ENCODE peak calls at places on chromosomes 6 and 20, in eight cellular contexts. L is foreskin fibroblast, U is heart left ventricle, B is fibroblast of mammary gland, Y is GM23338, S is fibroblast of lung, W is spleen, E is upper lobe of right lung. O is an unnamed sample.

GRCh38 chr20:36881331-36881730 is 5.4 kb downstream of the TLDC2 start:
- DNase-seq in L (no peak), U (no peak), B (no peak), Y (no peak), S (no peak), W (peak), E (no peak), O (no peak)

GRCh38 chr6:135438907-135439535 is 58.5 kb downstream of the AHI1 start:
- DNase-seq in L (no peak), U (no peak), B (peak), Y (peak), S (peak), W (no peak), E (no peak), O (peak)

GRCh38 chr6:35485402-35485877 is 11.4 kb downstream of the TEAD3 start:
- DNase-seq in L (no peak), U (no peak), B (no peak), Y (peak), S (peak), W (no peak), E (peak), O (peak)

GRCh38 chr6:7671581-7671980 is 54.3 kb upstream of the BMP6 start:
- DNase-seq in L (peak), U (no peak), B (peak), Y (no peak), S (peak), W (no peak), E (no peak), O (peak)

GRCh38 chr6:28693751-28694443 is 168.2 kb downstream of the GPX5 start:
- DNase-seq in L (no peak), U (no peak), B (no peak), Y (peak), S (no peak), W (no peak), E (no peak), O (no peak)

GRCh38 chr6:84768442-84769174 is 4.2 kb upstream of the TBX18 start:
- DNase-seq in L (peak), U (no peak), B (no peak), Y (peak), S (no peak), W (no peak), E (no peak), O (no peak)

GRCh38 chr6:28606424-28607391 is 81.0 kb downstream of the GPX5 start:
- DNase-seq in L (peak), U (no peak), B (peak), Y (peak), S (peak), W (no peak), E (no peak), O (peak)

GRCh38 chr6:1597924-1598323 is 11.8 kb upstream of the FOXC1 start:
- DNase-seq in L (no peak), U (no peak), B (peak), Y (no peak), S (no peak), W (peak), E (no peak), O (peak)

GRCh38 chr20:25308671-25309394 is 60.9 kb downstream of the PYGB start:
- DNase-seq in L (peak), U (no peak), B (peak), Y (no peak), S (peak), W (peak), E (peak), O (no peak)

GRCh38 chr6:63897459-63897858 is 261.9 kb downstream of the PHF3 start:
- DNase-seq in L (peak), U (no peak), B (peak), Y (no peak), S (peak), W (no peak), E (no peak), O (peak)

GRCh38 chr20:45098096-45098773 is 2.7 kb downstream of the KCNS1 start:
- DNase-seq in L (no peak), U (no peak), B (peak), Y (peak), S (peak), W (no peak), E (no peak), O (no peak)

GRCh38 chr6:160330621-160331020 is 17.6 kb upstream of the SLC22A3 start:
- DNase-seq in L (no peak), U (no peak), B (peak), Y (no peak), S (no peak), W (no peak), E (no peak), O (no peak)

GRCh38 chr6:128997880-128998279 is 114.9 kb downstream of the LAMA2 start:
- DNase-seq in L (no peak), U (no peak), B (no peak), Y (no peak), S (no peak), W (no peak), E (no peak), O (no peak)

GRCh38 chr6:169724554-169725269 is 412 bp upstream of the PHF10 start:
- DNase-seq in L (no peak), U (peak), B (no peak), Y (peak), S (peak), W (peak), E (peak), O (peak)

GRCh38 chr6:21826031-21826430 is 232.5 kb downstream of the SOX4 start:
- DNase-seq in L (no peak), U (no peak), B (no peak), Y (peak), S (peak), W (no peak), E (no peak), O (no peak)

GRCh38 chr6:116467096-116467495 is 5.9 kb downstream of the CALHM6 start:
- DNase-seq in L (no peak), U (no peak), B (peak), Y (no peak), S (peak), W (no peak), E (no peak), O (peak)

GRCh38 chr6:19851273-19852089 is 14.3 kb downstream of the ID4 start:
- DNase-seq in L (peak), U (peak), B (peak), Y (peak), S (peak), W (no peak), E (no peak), O (peak)

GRCh38 chr20:3045816-3046676 is at the start of gene MRPS26:
- DNase-seq in L (peak), U (peak), B (peak), Y (peak), S (peak), W (peak), E (peak), O (peak)

GRCh38 chr6:132919028-132919427 is 104.7 kb downstream of the RPS12 start:
- DNase-seq in L (peak), U (no peak), B (peak), Y (peak), S (peak), W (no peak), E (no peak), O (no peak)

GRCh38 chr20:5033566-5033965 is 32.3 kb upstream of the SLC23A2 start:
- DNase-seq in L (no peak), U (no peak), B (no peak), Y (no peak), S (peak), W (no peak), E (no peak), O (peak)

GRCh38 chr6:85354761-85355618 is 94.9 kb upstream of the NT5E start:
- DNase-seq in L (peak), U (peak), B (peak), Y (peak), S (peak), W (peak), E (peak), O (peak)

GRCh38 chr6:45472383-45472782 is 94.6 kb upstream of the SUPT3H start:
- DNase-seq in L (peak), U (peak), B (peak), Y (no peak), S (peak), W (no peak), E (no peak), O (peak)

GRCh38 chr6:52557389-52558265 is 19.2 kb downstream of the TRAM2 start:
- DNase-seq in L (no peak), U (no peak), B (no peak), Y (peak), S (peak), W (no peak), E (no peak), O (peak)

GRCh38 chr20:48619126-48620101 is 208.4 kb downstream of the PREX1 start:
- DNase-seq in L (no peak), U (no peak), B (no peak), Y (no peak), S (no peak), W (peak), E (peak), O (no peak)

GRCh38 chr6:38755874-38756273 is 40.8 kb downstream of the DNAH8 start:
- DNase-seq in L (no peak), U (no peak), B (no peak), Y (no peak), S (no peak), W (no peak), E (no peak), O (no peak)

GRCh38 chr20:44745560-44746366 is at the start of gene KCNK15:
- DNase-seq in L (peak), U (peak), B (no peak), Y (peak), S (peak), W (no peak), E (peak), O (no peak)

GRCh38 chr6:78623567-78623966 is 243.8 kb upstream of the IRAK1BP1 start:
- DNase-seq in L (no peak), U (no peak), B (no peak), Y (no peak), S (peak), W (no peak), E (no peak), O (no peak)

GRCh38 chr20:62739067-62739466 is 30.4 kb downstream of the NTSR1 start:
- DNase-seq in L (no peak), U (no peak), B (no peak), Y (no peak), S (no peak), W (peak), E (peak), O (no peak)

GRCh38 chr20:39985276-39985675 is 703.8 kb downstream of the MAFB start:
- DNase-seq in L (no peak), U (no peak), B (no peak), Y (no peak), S (no peak), W (no peak), E (no peak), O (no peak)

DNA sequence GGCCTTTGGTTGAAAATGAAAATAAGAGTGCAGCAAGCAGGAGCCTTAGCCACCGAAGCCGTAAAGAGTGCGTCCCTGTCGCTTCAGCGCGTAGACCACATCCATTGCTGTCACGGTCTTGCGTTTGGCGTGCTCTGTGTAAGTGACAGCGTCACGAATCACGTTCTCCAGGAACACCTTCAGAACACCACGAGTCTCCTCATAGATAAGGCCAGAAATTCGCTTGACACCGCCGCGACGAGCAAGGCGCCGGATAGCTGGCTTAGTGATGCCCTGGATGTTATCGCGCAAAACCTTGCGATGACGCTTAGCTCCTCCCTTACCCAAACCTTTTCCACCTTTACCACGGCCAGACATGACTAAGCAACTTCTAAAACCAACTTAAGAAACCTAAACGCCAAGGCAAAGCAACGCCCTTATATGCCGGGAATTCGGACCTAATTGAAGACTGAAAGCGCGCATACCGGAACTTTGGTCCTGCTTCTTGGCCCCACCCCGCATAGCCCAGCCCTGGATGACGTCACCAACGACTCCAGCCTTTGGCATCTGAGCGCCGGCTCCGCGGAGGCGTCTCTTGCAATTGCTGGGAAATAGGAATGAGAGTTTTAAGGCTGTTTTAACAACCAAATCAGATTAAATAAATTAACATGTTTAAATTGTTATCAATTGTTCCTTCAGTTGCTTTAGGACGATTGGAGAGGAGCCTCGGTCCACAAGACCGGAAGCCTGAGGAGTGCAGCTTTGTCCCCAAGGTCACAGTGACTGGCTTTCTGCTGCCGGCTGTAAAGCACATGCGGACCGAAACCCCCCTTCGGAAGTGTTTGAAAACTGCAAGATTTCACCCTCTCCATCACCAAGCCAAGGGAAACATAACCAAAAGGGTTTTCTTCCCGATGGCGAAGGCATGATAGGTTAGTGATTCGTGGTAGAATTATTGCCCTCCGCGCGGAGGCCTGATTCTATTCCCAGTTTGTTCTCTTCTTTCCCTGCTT is 79.6 kb upstream of the BTN3A2 start:
- DNase-seq in L (peak), U (peak), B (peak), Y (peak), S (peak), W (peak), E (peak), O (peak)
- TF ChIP-seq CTCF in L (no peak), U (no peak), B (no peak), Y (no peak), S (no peak), W (peak), E (no peak), O (no peak)

GRCh38 chr20:46195264-46196038 is 77.3 kb downstream of the CD40 start:
- DNase-seq in L (no peak), U (no peak), B (no peak), Y (no peak), S (no peak), W (no peak), E (no peak), O (no peak)

GRCh38 chr20:46200582-46201570 is 82.8 kb downstream of the CD40 start:
- DNase-seq in L (no peak), U (no peak), B (no peak), Y (peak), S (no peak), W (no peak), E (no peak), O (no peak)

GRCh38 chr20:46202758-46203509 is 84.8 kb downstream of the CD40 start:
- DNase-seq in L (no peak), U (no peak), B (peak), Y (no peak), S (no peak), W (no peak), E (no peak), O (peak)

GRCh38 chr20:46196990-46197389 is 78.9 kb downstream of the CD40 start:
- DNase-seq in L (no peak), U (no peak), B (no peak), Y (no peak), S (no peak), W (no peak), E (no peak), O (no peak)

GRCh38 chr20:46199198-46199597 is 81.1 kb downstream of the CD40 start:
- DNase-seq in L (no peak), U (no peak), B (no peak), Y (peak), S (no peak), W (no peak), E (no peak), O (no peak)
- H3K4me3 ChIP-seq in L (no peak), U (no peak), B (no peak), Y (peak), S (no peak), W (no peak), E (no peak), O (no peak)

DNA sequence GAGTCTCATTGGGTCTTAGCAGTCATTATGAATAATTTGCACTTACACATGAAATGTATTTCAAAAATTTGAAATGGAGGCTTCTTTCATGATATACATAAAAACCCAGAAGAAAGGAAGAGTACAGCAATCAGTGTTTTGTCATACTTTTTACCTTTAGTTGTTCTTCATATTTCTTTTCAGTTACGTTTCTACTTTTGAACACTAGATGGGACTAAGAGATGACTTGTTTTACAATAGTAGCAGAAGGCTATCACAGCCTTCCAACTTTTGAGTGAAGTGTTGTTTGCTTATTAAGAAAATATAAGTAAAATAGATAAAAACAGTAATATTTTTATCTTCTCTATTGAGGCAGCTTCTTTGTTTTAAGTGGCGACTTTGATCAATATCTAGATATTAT is 58.1 kb downstream of the L3MBTL3 start:
- DNase-seq in L (no peak), U (no peak), B (peak), Y (no peak), S (peak), W (no peak), E (no peak), O (peak)
- TF ChIP-seq CTCF in L (no peak), U (no peak), B (peak), Y (peak), S (no peak), W (no peak), E (no peak), O (peak)

GRCh38 chr20:41694796-41695195 is 76.6 kb upstream of the CHD6 start:
- DNase-seq in L (no peak), U (no peak), B (no peak), Y (no peak), S (no peak), W (no peak), E (no peak), O (no peak)
- H3K4me3 ChIP-seq in L (no peak), U (no peak), B (no peak), Y (peak), S (no peak), W (no peak), E (no peak), O (no peak)

GRCh38 chr6:161922631-161923119 is 648.8 kb upstream of the AGPAT4 start:
- DNase-seq in L (peak), U (peak), B (peak), Y (peak), S (peak), W (no peak), E (no peak), O (no peak)
- TF ChIP-seq CTCF in L (no peak), U (peak), B (peak), Y (peak), S (no peak), W (peak), E (peak), O (no peak)

DNA sequence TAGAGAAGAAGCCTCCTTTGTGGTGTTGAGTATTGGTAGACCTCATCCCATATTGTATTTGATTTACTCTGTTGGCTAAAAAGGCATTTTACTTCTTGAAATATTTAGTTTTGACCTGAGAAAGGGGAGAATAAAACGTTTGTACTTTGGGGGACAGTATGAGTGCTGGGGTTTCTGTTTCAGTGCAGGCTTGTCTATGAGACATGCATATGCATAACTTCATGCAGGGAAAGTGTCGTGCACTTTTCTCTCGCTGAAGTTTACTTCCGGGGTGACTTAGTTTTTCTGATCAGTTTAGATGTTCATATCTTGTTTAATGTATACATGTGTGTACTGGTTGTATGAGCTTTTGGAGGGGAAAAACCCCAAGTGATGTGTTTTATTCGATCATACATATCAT is 59.5 kb downstream of the UTRN start:
- DNase-seq in L (no peak), U (no peak), B (no peak), Y (no peak), S (no peak), W (no peak), E (no peak), O (no peak)
- H3K4me3 ChIP-seq in L (no peak), U (peak), B (no peak), Y (no peak), S (no peak), W (peak), E (peak), O (no peak)

DNA sequence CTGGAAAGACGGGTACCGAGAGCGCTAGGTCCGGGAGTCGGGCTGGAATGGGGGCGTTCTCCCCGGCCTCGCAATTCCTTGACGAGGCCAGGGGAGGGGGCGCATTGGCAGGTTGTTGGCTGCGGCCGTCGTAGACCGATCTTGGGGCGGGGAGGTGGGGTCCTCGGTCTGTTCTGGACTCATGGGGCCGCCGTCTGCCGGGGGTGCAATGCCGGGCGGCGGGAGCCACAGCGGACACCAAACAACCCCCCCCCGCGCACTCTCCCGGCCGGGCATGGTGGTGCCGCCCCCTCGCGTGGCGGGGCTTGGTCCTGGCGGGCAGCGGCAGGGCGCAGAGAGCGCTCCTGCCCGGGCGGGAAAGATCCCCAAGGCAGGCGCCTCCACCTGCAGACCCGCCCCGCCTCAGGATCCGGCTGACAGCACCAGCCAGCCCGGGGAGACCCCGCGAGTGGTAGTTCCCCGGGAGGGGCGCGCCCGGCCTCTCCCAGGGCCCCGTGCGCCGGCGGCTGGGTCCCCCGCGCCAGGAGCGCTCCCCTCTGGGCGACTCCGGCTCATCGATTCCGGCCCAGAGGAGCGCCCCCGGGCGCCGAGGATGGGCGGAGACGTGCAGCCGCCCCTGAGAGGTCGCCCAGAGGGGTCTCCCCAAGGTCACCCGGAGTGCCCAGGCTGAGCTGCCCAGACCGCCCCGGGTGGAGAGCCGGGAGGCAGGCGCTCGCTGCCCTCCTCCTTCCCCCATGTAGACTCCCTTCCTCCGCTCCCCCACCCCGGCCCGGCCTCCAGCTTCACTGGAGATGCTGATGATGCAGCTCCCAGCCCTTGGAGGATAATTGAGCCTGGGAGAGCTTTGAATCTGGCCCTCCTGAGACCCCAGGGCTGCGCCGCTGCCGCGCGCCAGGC is 709 bp downstream of the PPP1R16B start:
- DNase-seq in L (no peak), U (peak), B (no peak), Y (peak), S (no peak), W (peak), E (peak), O (no peak)
- TF ChIP-seq CTCF in L (no peak), U (no peak), B (no peak), Y (no peak), S (no peak), W (peak), E (no peak), O (no peak)

GRCh38 chr6:33018904-33019303 is 9.5 kb upstream of the HLA-DOA start:
- DNase-seq in L (peak), U (peak), B (peak), Y (peak), S (no peak), W (peak), E (peak), O (peak)
- H3K4me3 ChIP-seq in L (peak), U (peak), B (no peak), Y (no peak), S (peak), W (no peak), E (peak), O (peak)

O was measured in fibroblast of the aortic adventitia.